ENCODE peak calls at places on chromosomes 11 and 22, in four cellular contexts. I is SK-N-SH, T is K562, F is HepG2. L is an unnamed sample.

GRCh38 chr11:3198815-3199214 is 19.8 kb downstream of the MRGPRG start:
- DNase-seq in I (no peak), T (no peak), F (no peak), L (no peak)

GRCh38 chr11:110173775-110174644 is 80.8 kb downstream of the ZC3H12C start:
- DNase-seq in I (peak), T (peak), F (peak), L (peak)

GRCh38 chr11:119591836-119592310 is 137.1 kb downstream of the NECTIN1 start:
- DNase-seq in I (no peak), T (no peak), F (no peak), L (no peak)

GRCh38 chr11:23509023-23509422 is 648.7 kb upstream of the CCDC179 start:
- DNase-seq in I (no peak), T (no peak), F (no peak), L (no peak)

GRCh38 chr11:124646148-124646547 is 23.5 kb downstream of the TBRG1 start:
- DNase-seq in I (no peak), T (no peak), F (no peak), L (no peak)

GRCh38 chr11:120952503-120953229 is 71.2 kb upstream of the TBCEL start:
- DNase-seq in I (peak), T (peak), F (peak), L (peak)

GRCh38 chr22:19679476-19680099 is 34.7 kb upstream of the SEPTIN5 start:
- DNase-seq in I (peak), T (peak), F (no peak), L (peak)

GRCh38 chr11:76752321-76753175 is 30.6 kb upstream of the TSKU start:
- DNase-seq in I (peak), T (no peak), F (no peak), L (no peak)

GRCh38 chr11:130118636-130119387 is 40.8 kb upstream of the ST14 start:
- DNase-seq in I (no peak), T (no peak), F (peak), L (no peak)

GRCh38 chr22:32518848-32519247 is 44.2 kb downstream of the FBXO7 start:
- DNase-seq in I (no peak), T (no peak), F (no peak), L (no peak)

GRCh38 chr11:102620858-102621561 is 4.1 kb downstream of the MMP20 start:
- DNase-seq in I (no peak), T (no peak), F (no peak), L (no peak)

GRCh38 chr11:6650104-6650503 is 5.5 kb downstream of the DCHS1 start:
- DNase-seq in I (no peak), T (no peak), F (no peak), L (no peak)

GRCh38 chr11:118621071-118621815 is 13.8 kb downstream of the PHLDB1 start:
- DNase-seq in I (peak), T (peak), F (peak), L (peak)

GRCh38 chr22:19700790-19701419 is 13.4 kb upstream of the SEPTIN5 start:
- DNase-seq in I (no peak), T (no peak), F (no peak), L (no peak)

GRCh38 chr11:62602141-62603071 is 741 bp upstream of the MTA2 start:
- DNase-seq in I (peak), T (peak), F (no peak), L (peak)

GRCh38 chr11:15985127-15985862 is 371.1 kb downstream of the SOX6 start:
- DNase-seq in I (no peak), T (no peak), F (no peak), L (no peak)

GRCh38 chr22:46578824-46579561 is 41.2 kb upstream of the GRAMD4 start:
- DNase-seq in I (peak), T (peak), F (peak), L (no peak)

GRCh38 chr22:22745225-22746060 is 101.0 kb downstream of the GGTLC2 start:
- DNase-seq in I (peak), T (peak), F (peak), L (peak)

GRCh38 chr11:128251140-128251539 is 336.2 kb downstream of the ETS1 start:
- DNase-seq in I (no peak), T (no peak), F (no peak), L (no peak)

GRCh38 chr11:45745065-45745811 is 59.7 kb upstream of the SLC35C1 start:
- DNase-seq in I (no peak), T (no peak), F (no peak), L (no peak)

GRCh38 chr22:24105018-24105360 is 76.3 kb upstream of the SUSD2 start:
- DNase-seq in I (no peak), T (no peak), F (no peak), L (no peak)

GRCh38 chr22:49765091-49765771 is 62.4 kb downstream of the BRD1 start:
- DNase-seq in I (peak), T (no peak), F (no peak), L (no peak)

GRCh38 chr11:71453911-71454304 is 905 bp downstream of the NADSYN1 start:
- DNase-seq in I (no peak), T (no peak), F (no peak), L (no peak)

GRCh38 chr11:101187748-101188147 is 58.1 kb upstream of the PGR start:
- DNase-seq in I (no peak), T (no peak), F (no peak), L (no peak)

GRCh38 chr11:59426361-59427067 is at the start of gene OR5A2:
- DNase-seq in I (no peak), T (no peak), F (no peak), L (peak)

GRCh38 chr22:35313311-35314121 is 13.8 kb downstream of the TOM1 start:
- DNase-seq in I (no peak), T (no peak), F (peak), L (no peak)

GRCh38 chr11:64090811-64091516 is 55.2 kb downstream of the FLRT1 start:
- DNase-seq in I (no peak), T (no peak), F (no peak), L (peak)

GRCh38 chr11:93543292-93543977 is at the start of gene SMCO4:
- DNase-seq in I (peak), T (peak), F (peak), L (peak)

GRCh38 chr22:41940853-41941765 is 5.8 kb downstream of the CENPM start:
- DNase-seq in I (peak), T (peak), F (peak), L (peak)

GRCh38 chr11:35681181-35681767 is 18.7 kb downstream of the TRIM44 start:
- DNase-seq in I (no peak), T (no peak), F (no peak), L (no peak)

GRCh38 chr11:38089728-38090127 is 1491.7 kb upstream of the RAG2 start:
- DNase-seq in I (no peak), T (no peak), F (no peak), L (no peak)

GRCh38 chr11:3609416-3610265 is 32.2 kb downstream of the ART5 start:
- DNase-seq in I (peak), T (peak), F (peak), L (no peak)

GRCh38 chr11:92397356-92397755 is 172.7 kb downstream of the FAT3 start:
- DNase-seq in I (no peak), T (no peak), F (no peak), L (no peak)

GRCh38 chr11:68302256-68303054 is 9.9 kb upstream of the LRP5 start:
- DNase-seq in I (peak), T (no peak), F (peak), L (no peak)

GRCh38 chr11:85704967-85705366 is 19.0 kb upstream of the CCDC89 start:
- DNase-seq in I (no peak), T (no peak), F (no peak), L (no peak)

DNA sequence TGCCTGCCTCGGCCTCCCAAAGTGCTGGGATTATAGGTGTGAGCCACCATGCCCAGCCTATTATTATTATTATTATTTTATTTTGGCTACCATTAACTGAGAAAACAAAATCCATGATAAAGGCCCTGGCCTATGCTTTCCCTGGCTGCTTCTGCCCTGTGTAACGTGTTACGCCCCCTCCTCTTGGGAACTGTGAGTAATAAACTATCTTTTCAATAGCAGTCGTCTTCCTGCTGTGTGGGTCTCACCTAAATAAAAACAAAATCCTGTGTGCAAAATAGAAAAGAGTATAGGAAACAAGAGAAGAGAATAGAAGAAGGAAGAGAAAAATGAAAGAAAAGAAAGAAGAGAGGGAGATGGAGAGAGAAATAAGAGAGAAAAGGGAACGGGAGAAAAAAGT is 237.0 kb downstream of the MIAT start:
- DNase-seq in I (no peak), T (no peak), F (no peak), L (no peak)
- TF ChIP-seq USF2 in I (no peak), T (no peak), F (no peak), L (no peak)

GRCh38 chr22:27206001-27206746 is 548.8 kb downstream of the MIAT start:
- DNase-seq in I (no peak), T (no peak), F (no peak), L (no peak)
- TF ChIP-seq FOXJ3 in I (no peak), T (no peak), F (no peak), L (no peak)

GRCh38 chr11:26709057-26709456 is 12.8 kb downstream of the SLC5A12 start:
- DNase-seq in I (no peak), T (no peak), F (no peak), L (no peak)
- TF ChIP-seq USF2 in I (no peak), T (no peak), F (no peak), L (no peak)

GRCh38 chr22:29994941-29995340 is 85.3 kb upstream of the HORMAD2 start:
- DNase-seq in I (no peak), T (peak), F (peak), L (no peak)
- TF ChIP-seq FOXJ3 in I (no peak), T (no peak), F (no peak), L (no peak)

DNA sequence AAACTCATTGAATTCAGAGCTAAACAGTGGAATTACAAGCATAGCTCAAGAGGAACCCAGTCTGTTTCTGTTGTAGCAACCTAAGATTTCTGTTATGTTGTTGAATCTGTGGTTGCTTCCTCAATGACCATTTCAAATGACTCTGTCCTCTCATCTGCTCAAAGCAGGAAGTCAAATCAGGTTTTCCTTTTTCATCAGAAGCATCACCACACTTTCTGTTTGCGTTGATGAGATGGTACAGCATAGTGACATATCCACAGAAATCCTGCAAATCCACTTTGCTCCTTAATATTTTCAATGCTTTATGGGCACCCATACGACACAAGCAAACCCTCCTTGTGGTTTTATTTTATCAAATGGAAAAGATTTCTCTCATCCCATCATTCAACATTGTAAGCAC is 12.6 kb upstream of the UCP2 start:
- DNase-seq in I (no peak), T (no peak), F (no peak), L (no peak)
- TF ChIP-seq USF2 in I (no peak), T (no peak), F (no peak), L (no peak)

L was measured in WTC11.